ENCODE peak calls at places on chromosomes 1 and 21, in six cellular contexts. One of them, this sample, is unnamed.
A peak's percentile ranks its signal among the peaks of the same experiment; 100 is the strongest.

GRCh38 chr1:219432191-219432606 is 180.7 kb downstream of the ZC3H11B start:
- DNase-seq in CD8-positive, alpha-beta T cell: no peak
- DNase-seq in cardiac muscle cell: no peak
- DNase-seq in A673: no peak
- DNase-seq in progenitor cell of endocrine pancreas: no peak
- DNase-seq in astrocyte of the spinal cord: no peak
- DNase-seq in this sample: no peak

GRCh38 chr1:71414229-71414628 is 333.4 kb upstream of the ZRANB2 start:
- DNase-seq in CD8-positive, alpha-beta T cell: no peak
- DNase-seq in cardiac muscle cell: peak; percentile 33
- DNase-seq in A673: peak; percentile 90
- DNase-seq in progenitor cell of endocrine pancreas: no peak
- DNase-seq in astrocyte of the spinal cord: no peak
- DNase-seq in this sample: no peak

GRCh38 chr1:6239950-6240768 is 3.8 kb upstream of the HES3 start:
- DNase-seq in CD8-positive, alpha-beta T cell: no peak
- DNase-seq in progenitor cell of endocrine pancreas: no peak
- DNase-seq in A673: peak; percentile 73
- DNase-seq in astrocyte of the spinal cord: no peak
- DNase-seq in cardiac muscle cell: peak; percentile 48
- DNase-seq in this sample: no peak

GRCh38 chr1:27624467-27625233 is 10.3 kb downstream of the FGR start:
- DNase-seq in CD8-positive, alpha-beta T cell: no peak
- DNase-seq in astrocyte of the spinal cord: no peak
- DNase-seq in cardiac muscle cell: no peak
- DNase-seq in progenitor cell of endocrine pancreas: no peak
- DNase-seq in A673: no peak
- DNase-seq in this sample: no peak

GRCh38 chr1:9849691-9850441 is 26.1 kb upstream of the CLSTN1 start:
- DNase-seq in cardiac muscle cell: no peak
- DNase-seq in CD8-positive, alpha-beta T cell: no peak
- DNase-seq in A673: no peak
- DNase-seq in astrocyte of the spinal cord: no peak
- DNase-seq in progenitor cell of endocrine pancreas: no peak
- DNase-seq in this sample: no peak

GRCh38 chr1:225769687-225770086 is 7.9 kb upstream of the SRP9 start:
- DNase-seq in progenitor cell of endocrine pancreas: no peak
- DNase-seq in CD8-positive, alpha-beta T cell: no peak
- DNase-seq in cardiac muscle cell: no peak
- DNase-seq in A673: peak; percentile 25
- DNase-seq in astrocyte of the spinal cord: no peak
- DNase-seq in this sample: no peak

GRCh38 chr1:8358897-8359616 is 41.1 kb downstream of the SLC45A1 start:
- DNase-seq in CD8-positive, alpha-beta T cell: no peak
- DNase-seq in cardiac muscle cell: no peak
- DNase-seq in astrocyte of the spinal cord: no peak
- DNase-seq in A673: no peak
- DNase-seq in progenitor cell of endocrine pancreas: no peak
- DNase-seq in this sample: no peak

GRCh38 chr1:31811605-31812004 is 4.2 kb downstream of the SPOCD1 start:
- DNase-seq in A673: peak; percentile 60
- DNase-seq in progenitor cell of endocrine pancreas: no peak
- DNase-seq in cardiac muscle cell: peak; percentile 70
- DNase-seq in CD8-positive, alpha-beta T cell: no peak
- DNase-seq in astrocyte of the spinal cord: peak; percentile 54
- DNase-seq in this sample: no peak

GRCh38 chr1:63888984-63889383 is 115.2 kb downstream of the ROR1 start:
- DNase-seq in cardiac muscle cell: no peak
- DNase-seq in A673: no peak
- DNase-seq in CD8-positive, alpha-beta T cell: no peak
- DNase-seq in progenitor cell of endocrine pancreas: no peak
- DNase-seq in astrocyte of the spinal cord: no peak
- DNase-seq in this sample: no peak

GRCh38 chr1:167297222-167298214 is 76.8 kb downstream of the POU2F1 start:
- DNase-seq in A673: no peak
- DNase-seq in astrocyte of the spinal cord: no peak
- DNase-seq in progenitor cell of endocrine pancreas: no peak
- DNase-seq in CD8-positive, alpha-beta T cell: no peak
- DNase-seq in cardiac muscle cell: peak; percentile 63
- DNase-seq in this sample: no peak

GRCh38 chr21:43893536-43894205 is 28.6 kb downstream of the AGPAT3 start:
- DNase-seq in CD8-positive, alpha-beta T cell: no peak
- DNase-seq in astrocyte of the spinal cord: no peak
- DNase-seq in cardiac muscle cell: peak; percentile 15
- DNase-seq in A673: peak; percentile 40
- DNase-seq in progenitor cell of endocrine pancreas: no peak
- DNase-seq in this sample: no peak

GRCh38 chr1:116666747-116667576 is 571 bp downstream of the IGSF3 start:
- DNase-seq in A673: no peak
- DNase-seq in cardiac muscle cell: no peak
- DNase-seq in astrocyte of the spinal cord: no peak
- DNase-seq in progenitor cell of endocrine pancreas: peak; percentile 36
- DNase-seq in CD8-positive, alpha-beta T cell: no peak
- DNase-seq in this sample: no peak

GRCh38 chr21:46097826-46098286 is at the start of gene COL6A2:
- DNase-seq in cardiac muscle cell: peak; percentile 77
- DNase-seq in astrocyte of the spinal cord: peak; percentile 67
- DNase-seq in A673: peak; percentile 54
- DNase-seq in progenitor cell of endocrine pancreas: peak; percentile 47
- DNase-seq in CD8-positive, alpha-beta T cell: peak; percentile 58
- DNase-seq in this sample: peak; percentile 28

GRCh38 chr21:46100020-46100419 is 2.1 kb downstream of the COL6A2 start:
- DNase-seq in cardiac muscle cell: no peak
- DNase-seq in progenitor cell of endocrine pancreas: no peak
- DNase-seq in astrocyte of the spinal cord: no peak
- DNase-seq in CD8-positive, alpha-beta T cell: peak; percentile 2
- DNase-seq in A673: no peak
- DNase-seq in this sample: peak; percentile 6

GRCh38 chr21:46098303-46099141 is 610 bp downstream of the COL6A2 start:
- DNase-seq in CD8-positive, alpha-beta T cell: peak; percentile 29
- DNase-seq in A673: no peak
- DNase-seq in cardiac muscle cell: peak; percentile 36
- DNase-seq in progenitor cell of endocrine pancreas: peak; percentile 16
- DNase-seq in astrocyte of the spinal cord: no peak
- DNase-seq in this sample: peak; percentile 7

GRCh38 chr21:46100426-46100825 is 2.5 kb downstream of the COL6A2 start:
- DNase-seq in cardiac muscle cell: peak; percentile 56
- DNase-seq in progenitor cell of endocrine pancreas: no peak
- DNase-seq in astrocyte of the spinal cord: peak; percentile 58
- DNase-seq in CD8-positive, alpha-beta T cell: no peak
- DNase-seq in A673: no peak
- DNase-seq in this sample: peak; percentile 21

GRCh38 chr21:46099476-46099875 is 1.6 kb downstream of the COL6A2 start:
- DNase-seq in astrocyte of the spinal cord: no peak
- DNase-seq in A673: no peak
- DNase-seq in CD8-positive, alpha-beta T cell: peak; percentile 8
- DNase-seq in cardiac muscle cell: peak; percentile 50
- DNase-seq in progenitor cell of endocrine pancreas: peak; percentile 8
- DNase-seq in this sample: peak; percentile 22
- TF ChIP-seq CTCF in astrocyte of the spinal cord: peak; percentile 32
- TF ChIP-seq CTCF in A673: no peak
- TF ChIP-seq CTCF in CD8-positive, alpha-beta T cell: no peak
- TF ChIP-seq CTCF in cardiac muscle cell: peak; percentile 31
- TF ChIP-seq CTCF in progenitor cell of endocrine pancreas: no peak
- TF ChIP-seq CTCF in this sample: no peak

GRCh38 chr1:157995575-157996169 is 2.2 kb downstream of the KIRREL1 start:
- DNase-seq in astrocyte of the spinal cord: no peak
- DNase-seq in A673: no peak
- DNase-seq in CD8-positive, alpha-beta T cell: no peak
- DNase-seq in progenitor cell of endocrine pancreas: no peak
- DNase-seq in cardiac muscle cell: no peak
- DNase-seq in this sample: no peak
- TF ChIP-seq CTCF in astrocyte of the spinal cord: peak; percentile 13
- TF ChIP-seq CTCF in A673: peak; percentile 39
- TF ChIP-seq CTCF in CD8-positive, alpha-beta T cell: no peak
- TF ChIP-seq CTCF in progenitor cell of endocrine pancreas: no peak
- TF ChIP-seq CTCF in cardiac muscle cell: peak; percentile 29
- TF ChIP-seq CTCF in this sample: no peak

DNA sequence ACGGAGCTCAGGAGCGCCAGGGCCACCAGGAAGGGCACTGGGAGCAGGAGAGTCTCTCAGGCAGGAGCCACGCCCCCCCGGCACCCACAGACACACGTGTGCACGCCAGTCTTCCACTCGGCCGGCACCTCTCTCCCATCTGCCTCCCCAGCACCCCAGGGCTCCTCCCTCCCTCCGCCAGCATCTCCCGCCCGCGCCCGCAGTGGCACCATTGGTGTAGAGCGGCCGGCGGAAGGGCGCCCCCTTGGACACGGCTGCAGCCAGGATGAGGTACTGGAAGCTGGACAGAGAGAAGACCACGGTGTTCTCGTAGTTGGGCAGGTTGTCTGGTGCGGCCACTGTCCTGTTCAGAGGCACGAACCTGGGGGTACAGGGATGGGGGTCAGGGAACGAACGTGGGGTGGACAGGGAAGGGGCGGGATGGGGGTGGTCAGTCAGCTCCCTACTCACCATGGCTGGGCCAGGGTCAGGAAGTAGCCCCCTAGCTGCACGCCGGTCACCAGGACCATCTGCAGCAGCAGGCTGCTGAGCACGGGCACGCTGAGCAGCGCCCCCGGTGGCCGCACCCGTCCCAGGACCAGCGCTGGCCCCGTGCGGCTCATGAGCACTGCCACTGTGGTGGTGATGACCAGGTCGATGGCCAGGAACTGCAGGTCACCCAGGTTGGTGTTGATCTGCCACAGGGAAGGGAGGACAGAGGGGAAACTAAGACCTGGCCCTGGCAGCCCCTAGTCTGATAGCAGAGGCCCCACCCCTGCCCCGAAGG is 6.4 kb upstream of the MFAP2 start:
- DNase-seq in CD8-positive, alpha-beta T cell: no peak
- DNase-seq in A673: no peak
- DNase-seq in progenitor cell of endocrine pancreas: no peak
- DNase-seq in astrocyte of the spinal cord: no peak
- DNase-seq in cardiac muscle cell: no peak
- DNase-seq in this sample: no peak
- TF ChIP-seq CTCF in CD8-positive, alpha-beta T cell: no peak
- TF ChIP-seq CTCF in A673: peak; percentile 72
- TF ChIP-seq CTCF in progenitor cell of endocrine pancreas: peak; percentile 63
- TF ChIP-seq CTCF in astrocyte of the spinal cord: peak; percentile 58
- TF ChIP-seq CTCF in cardiac muscle cell: peak; percentile 43
- TF ChIP-seq CTCF in this sample: no peak

GRCh38 chr1:86085741-86086411 is 70.7 kb downstream of the COL24A1 start:
- DNase-seq in progenitor cell of endocrine pancreas: no peak
- DNase-seq in astrocyte of the spinal cord: no peak
- DNase-seq in cardiac muscle cell: no peak
- DNase-seq in A673: no peak
- DNase-seq in CD8-positive, alpha-beta T cell: no peak
- DNase-seq in this sample: no peak

GRCh38 chr1:86084998-86085397 is 71.6 kb downstream of the COL24A1 start:
- DNase-seq in astrocyte of the spinal cord: no peak
- DNase-seq in cardiac muscle cell: no peak
- DNase-seq in A673: no peak
- DNase-seq in progenitor cell of endocrine pancreas: no peak
- DNase-seq in CD8-positive, alpha-beta T cell: no peak
- DNase-seq in this sample: no peak

DNA sequence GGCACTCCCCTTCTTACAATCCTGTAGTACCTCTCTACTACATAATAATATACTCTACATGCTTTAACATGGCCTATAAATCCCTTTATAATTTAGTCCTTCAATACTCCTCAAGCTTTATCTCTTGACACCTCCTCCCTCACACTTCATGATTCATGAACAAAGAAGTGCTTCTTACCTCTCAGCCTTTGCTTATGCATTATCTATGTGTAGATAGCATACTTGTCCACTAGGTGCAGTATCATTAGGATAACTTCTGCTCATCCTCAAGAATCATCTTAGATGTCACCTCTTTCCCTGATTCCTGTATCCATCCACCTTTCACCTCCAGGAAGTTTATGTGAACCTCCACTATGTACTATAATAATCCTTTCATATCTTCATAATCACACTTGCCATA is 74.4 kb downstream of the COL24A1 start:
- DNase-seq in CD8-positive, alpha-beta T cell: no peak
- DNase-seq in cardiac muscle cell: no peak
- DNase-seq in astrocyte of the spinal cord: no peak
- DNase-seq in progenitor cell of endocrine pancreas: no peak
- DNase-seq in A673: peak; percentile 4
- DNase-seq in this sample: no peak
- TF ChIP-seq CTCF in CD8-positive, alpha-beta T cell: no peak
- TF ChIP-seq CTCF in cardiac muscle cell: peak; percentile 7
- TF ChIP-seq CTCF in astrocyte of the spinal cord: peak; percentile 38
- TF ChIP-seq CTCF in progenitor cell of endocrine pancreas: peak; percentile 26
- TF ChIP-seq CTCF in A673: peak; percentile 40
- TF ChIP-seq CTCF in this sample: no peak